ENCODE peak calls at places on chromosome 16, in five cellular contexts. U, Q, D, T and L are unnamed samples.

GRCh38 chr16:15708096-15708495 is 58.1 kb downstream of the NDE1 start:
- DNase-seq in U (no peak), Q (no peak), D (no peak), T (no peak), L (no peak)

GRCh38 chr16:86751081-86752030 is 173.0 kb downstream of the FOXL1 start:
- DNase-seq in U (no peak), Q (no peak), D (no peak), T (no peak), L (no peak)

GRCh38 chr16:52491216-52491615 is 55.7 kb downstream of the TOX3 start:
- DNase-seq in U (no peak), Q (no peak), D (no peak), T (no peak), L (peak; percentile 20)

GRCh38 chr16:78896280-78896679 is 704.3 kb downstream of the MAF start:
- DNase-seq in U (no peak), Q (no peak), D (no peak), T (no peak), L (no peak)

GRCh38 chr16:24906199-24906808 is 60.5 kb downstream of the SLC5A11 start:
- DNase-seq in U (no peak), Q (no peak), D (peak; percentile 11), T (no peak), L (peak; percentile 43)

GRCh38 chr16:58459344-58460218 is 40.4 kb upstream of the NDRG4 start:
- DNase-seq in U (no peak), Q (no peak), D (peak; percentile 62), T (no peak), L (no peak)

GRCh38 chr16:64144612-64145011 is 977.3 kb downstream of the CDH11 start:
- DNase-seq in U (no peak), Q (no peak), D (no peak), T (no peak), L (no peak)

GRCh38 chr16:16016388-16016964 is 67.1 kb downstream of the ABCC1 start:
- DNase-seq in U (no peak), Q (no peak), D (no peak), T (no peak), L (no peak)

GRCh38 chr16:79288046-79288445 is 312.5 kb downstream of the MAF start:
- DNase-seq in U (no peak), Q (no peak), D (no peak), T (no peak), L (no peak)

GRCh38 chr16:58507195-58507962 is 7.4 kb downstream of the NDRG4 start:
- DNase-seq in U (no peak), Q (no peak), D (no peak), T (no peak), L (peak; percentile 50)

GRCh38 chr16:79510879-79511278 is 89.7 kb downstream of the MAF start:
- DNase-seq in U (no peak), Q (no peak), D (no peak), T (no peak), L (no peak)

GRCh38 chr16:49663081-49664057 is 192.5 kb downstream of the ZNF423 start:
- DNase-seq in U (no peak), Q (no peak), D (no peak), T (no peak), L (no peak)

GRCh38 chr16:3490911-3491629 is 4.2 kb downstream of the C16orf90 start:
- DNase-seq in U (no peak), Q (no peak), D (peak; percentile 40), T (peak; percentile 43), L (peak; percentile 53)

GRCh38 chr16:68041783-68042182 is 18.7 kb downstream of the DUS2 start:
- DNase-seq in U (no peak), Q (no peak), D (no peak), T (no peak), L (no peak)

GRCh38 chr16:64858076-64858475 is 263.8 kb downstream of the CDH11 start:
- DNase-seq in U (no peak), Q (no peak), D (no peak), T (no peak), L (no peak)

GRCh38 chr16:80611930-80612327 is 71.1 kb downstream of the DYNLRB2 start:
- DNase-seq in U (no peak), Q (no peak), D (no peak), T (peak; percentile 25), L (no peak)

GRCh38 chr16:16159662-16160061 is 63.6 kb downstream of the ABCC6 start:
- DNase-seq in U (no peak), Q (no peak), D (no peak), T (no peak), L (no peak)

GRCh38 chr16:74447578-74447977 is 26.3 kb upstream of the CLEC18B start:
- DNase-seq in U (no peak), Q (no peak), D (no peak), T (no peak), L (no peak)

GRCh38 chr16:86201746-86202145 is 302.8 kb downstream of the IRF8 start:
- DNase-seq in U (no peak), Q (no peak), D (no peak), T (no peak), L (no peak)

GRCh38 chr16:69935278-69935711 is 15.8 kb upstream of the CLEC18A start:
- DNase-seq in U (no peak), Q (no peak), D (no peak), T (no peak), L (no peak)

GRCh38 chr16:13733561-13733960 is 186.4 kb upstream of the ERCC4 start:
- DNase-seq in U (no peak), Q (no peak), D (no peak), T (no peak), L (no peak)

GRCh38 chr16:30948956-30949654 is at the start of gene ORAI3:
- DNase-seq in U (no peak), Q (peak; percentile 79), D (no peak), T (peak; percentile 71), L (peak; percentile 87)

GRCh38 chr16:678858-679807 is 1.1 kb upstream of the STUB1 start:
- DNase-seq in U (no peak), Q (peak; percentile 79), D (peak; percentile 74), T (peak; percentile 83), L (peak; percentile 82)

GRCh38 chr16:50254072-50254471 is 12.3 kb upstream of the ADCY7 start:
- DNase-seq in U (no peak), Q (no peak), D (no peak), T (peak; percentile 69), L (no peak)

GRCh38 chr16:67278773-67279295 is 498 bp upstream of the PLEKHG4 start:
- DNase-seq in U (no peak), Q (peak; percentile 74), D (no peak), T (peak; percentile 94), L (peak; percentile 26)

GRCh38 chr16:60331168-60331567 is 1597.1 kb upstream of the GOT2 start:
- DNase-seq in U (no peak), Q (no peak), D (no peak), T (no peak), L (no peak)

GRCh38 chr16:77282345-77282744 is 83.1 kb downstream of the SYCE1L start:
- DNase-seq in U (no peak), Q (no peak), D (no peak), T (no peak), L (no peak)

GRCh38 chr16:49884033-49884707 is 28.3 kb upstream of the ZNF423 start:
- DNase-seq in U (no peak), Q (no peak), D (peak; percentile 89), T (no peak), L (no peak)

GRCh38 chr16:354971-355441 is 2.5 kb upstream of the AXIN1 start:
- DNase-seq in U (no peak), Q (no peak), D (no peak), T (no peak), L (no peak)

GRCh38 chr16:85844786-85845185 is 45.3 kb downstream of the COX4I1 start:
- DNase-seq in U (no peak), Q (no peak), D (peak; percentile 29), T (no peak), L (no peak)

GRCh38 chr16:85935957-85936760 is 37.2 kb downstream of the IRF8 start:
- DNase-seq in U (peak; percentile 89), Q (no peak), D (no peak), T (no peak), L (no peak)

GRCh38 chr16:66026211-66026610 is 340.3 kb upstream of the CDH5 start:
- DNase-seq in U (no peak), Q (peak; percentile 49), D (no peak), T (no peak), L (peak; percentile 80)

GRCh38 chr16:77169650-77170236 is 21.2 kb upstream of the MON1B start:
- DNase-seq in U (no peak), Q (peak; percentile 85), D (peak; percentile 52), T (peak; percentile 60), L (peak; percentile 87)

GRCh38 chr16:84186685-84187437 is at the start of gene TAF1C:
- DNase-seq in U (peak; percentile 66), Q (peak; percentile 93), D (peak; percentile 92), T (peak; percentile 99), L (peak; percentile 97)

GRCh38 chr16:81744385-81744784 is 34.7 kb upstream of the PLCG2 start:
- DNase-seq in U (no peak), Q (no peak), D (no peak), T (no peak), L (no peak)
- H3K4me1 ChIP-seq in U (peaks cover 38% of the 10 kb centered on the region), Q (peaks cover 7% of the 10 kb centered on the region), D (peaks cover 15% of the 10 kb centered on the region), T (peaks cover 26% of the 10 kb centered on the region), L (peaks cover 12% of the 10 kb centered on the region)

DNA sequence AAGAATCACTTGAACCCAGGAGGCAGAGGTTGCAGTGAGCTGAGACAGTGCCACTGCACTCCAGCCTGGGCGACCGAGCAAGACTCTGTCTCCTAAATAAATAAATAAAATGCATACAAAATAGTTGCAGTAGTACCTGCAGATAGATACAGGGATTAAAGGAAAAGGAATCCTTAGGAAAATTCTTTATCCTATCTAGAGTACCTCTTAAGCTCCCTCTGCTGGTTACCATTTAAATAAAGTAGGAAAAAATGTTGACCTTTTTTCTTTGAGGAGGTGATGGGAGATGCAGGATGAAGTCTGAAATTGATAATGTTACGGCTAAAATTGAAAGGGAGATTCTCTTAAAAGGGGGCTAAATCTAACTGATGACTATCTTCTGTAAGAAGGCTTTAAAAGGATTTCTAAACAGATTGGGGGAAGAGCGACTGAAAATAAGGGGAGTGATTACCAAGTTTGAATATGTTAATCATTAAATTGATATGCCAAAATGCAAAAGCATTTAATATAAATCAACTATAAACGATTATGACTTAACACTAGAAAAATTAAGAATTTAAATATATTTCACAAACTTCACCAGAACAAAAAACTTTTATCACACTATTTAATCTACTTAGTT is 29.4 kb downstream of the C16orf87 start:
- DNase-seq in U (no peak), Q (no peak), D (peak; percentile 43), T (no peak), L (peak; percentile 85)
- H3K27me3 ChIP-seq in U (no peaks in the 10 kb centered on the region), Q (no peaks in the 10 kb centered on the region), D (no peaks in the 10 kb centered on the region), T (no peaks in the 10 kb centered on the region), L (no peaks in the 10 kb centered on the region)

GRCh38 chr16:27506771-27507170 is 42.9 kb downstream of the GTF3C1 start:
- DNase-seq in U (no peak), Q (no peak), D (no peak), T (no peak), L (no peak)

GRCh38 chr16:27500801-27501200 is 48.9 kb downstream of the GTF3C1 start:
- DNase-seq in U (no peak), Q (no peak), D (no peak), T (no peak), L (no peak)

GRCh38 chr16:27508476-27508875 is 41.2 kb downstream of the GTF3C1 start:
- DNase-seq in U (no peak), Q (no peak), D (no peak), T (no peak), L (no peak)

GRCh38 chr16:27503662-27504061 is 46.1 kb downstream of the GTF3C1 start:
- DNase-seq in U (no peak), Q (no peak), D (no peak), T (no peak), L (no peak)

GRCh38 chr16:27505297-27506236 is 44.1 kb downstream of the GTF3C1 start:
- DNase-seq in U (no peak), Q (no peak), D (no peak), T (no peak), L (no peak)
- TF ChIP-seq CREB1 in U (no peak), Q (no peak), D (no peak), T (no peak), L (no peak)

GRCh38 chr16:89365044-89365467 is 125.3 kb downstream of the ANKRD11 start:
- DNase-seq in U (no peak), Q (no peak), D (no peak), T (no peak), L (no peak)
- H3K4me1 ChIP-seq in U (peaks cover 75% of the 10 kb centered on the region), Q (peaks cover 39% of the 10 kb centered on the region), D (peaks cover 48% of the 10 kb centered on the region), T (peaks cover 50% of the 10 kb centered on the region), L (peaks cover 72% of the 10 kb centered on the region)